ENCODE peak calls at places on chromosomes 11 and 22, in five cellular contexts. One of them, this sample, is unnamed.

GRCh38 chr11:95092549-95093324 is 3.1 kb downstream of the ENDOD1 start:
- DNase-seq in body of pancreas: no peak
- DNase-seq in naive thymus-derived CD4-positive, alpha-beta T cell: no peak
- DNase-seq in left lung: no peak
- DNase-seq in psoas muscle: peak; percentile 55
- DNase-seq in this sample: peak; percentile 56

GRCh38 chr11:68457214-68457897 is 3.2 kb upstream of the PPP6R3 start:
- DNase-seq in body of pancreas: no peak
- DNase-seq in naive thymus-derived CD4-positive, alpha-beta T cell: no peak
- DNase-seq in left lung: no peak
- DNase-seq in psoas muscle: no peak
- DNase-seq in this sample: peak; percentile 6

GRCh38 chr11:26199341-26199740 is 132.6 kb upstream of the ANO3 start:
- DNase-seq in body of pancreas: no peak
- DNase-seq in naive thymus-derived CD4-positive, alpha-beta T cell: no peak
- DNase-seq in left lung: no peak
- DNase-seq in psoas muscle: no peak
- DNase-seq in this sample: no peak

GRCh38 chr11:134231958-134232674 is 7.6 kb downstream of the VPS26B start:
- DNase-seq in body of pancreas: no peak
- DNase-seq in naive thymus-derived CD4-positive, alpha-beta T cell: no peak
- DNase-seq in left lung: no peak
- DNase-seq in psoas muscle: no peak
- DNase-seq in this sample: no peak

GRCh38 chr11:121112498-121113455 is 11.7 kb downstream of the TECTA start:
- DNase-seq in body of pancreas: peak; percentile 65
- DNase-seq in naive thymus-derived CD4-positive, alpha-beta T cell: peak; percentile 15
- DNase-seq in left lung: peak; percentile 53
- DNase-seq in psoas muscle: peak; percentile 65
- DNase-seq in this sample: peak; percentile 86

GRCh38 chr22:20805972-20806471 is 32.1 kb downstream of the SERPIND1 start:
- DNase-seq in body of pancreas: no peak
- DNase-seq in naive thymus-derived CD4-positive, alpha-beta T cell: no peak
- DNase-seq in left lung: no peak
- DNase-seq in psoas muscle: no peak
- DNase-seq in this sample: peak; percentile 56

GRCh38 chr11:73393011-73393380 is 16.8 kb downstream of the RELT start:
- DNase-seq in body of pancreas: no peak
- DNase-seq in naive thymus-derived CD4-positive, alpha-beta T cell: no peak
- DNase-seq in left lung: no peak
- DNase-seq in psoas muscle: no peak
- DNase-seq in this sample: peak; percentile 61

GRCh38 chr11:64357904-64358535 is 942 bp upstream of the RPS6KA4 start:
- DNase-seq in body of pancreas: no peak
- DNase-seq in naive thymus-derived CD4-positive, alpha-beta T cell: no peak
- DNase-seq in left lung: no peak
- DNase-seq in psoas muscle: no peak
- DNase-seq in this sample: peak; percentile 66

GRCh38 chr11:104323841-104324240 is 159.9 kb upstream of the PDGFD start:
- DNase-seq in body of pancreas: no peak
- DNase-seq in naive thymus-derived CD4-positive, alpha-beta T cell: no peak
- DNase-seq in left lung: no peak
- DNase-seq in psoas muscle: no peak
- DNase-seq in this sample: no peak

GRCh38 chr11:105968021-105968697 is 53.9 kb downstream of the MSANTD4 start:
- DNase-seq in body of pancreas: no peak
- DNase-seq in naive thymus-derived CD4-positive, alpha-beta T cell: no peak
- DNase-seq in left lung: no peak
- DNase-seq in psoas muscle: no peak
- DNase-seq in this sample: no peak

GRCh38 chr11:95831198-95831883 is 41.0 kb downstream of the CEP57 start:
- DNase-seq in body of pancreas: no peak
- DNase-seq in naive thymus-derived CD4-positive, alpha-beta T cell: no peak
- DNase-seq in left lung: no peak
- DNase-seq in psoas muscle: no peak
- DNase-seq in this sample: no peak

GRCh38 chr11:85918910-85919794 is 64.0 kb downstream of the CCDC83 start:
- DNase-seq in body of pancreas: no peak
- DNase-seq in naive thymus-derived CD4-positive, alpha-beta T cell: no peak
- DNase-seq in left lung: no peak
- DNase-seq in psoas muscle: no peak
- DNase-seq in this sample: peak; percentile 15

GRCh38 chr11:61072316-61073109 is 29.8 kb upstream of the CD5 start:
- DNase-seq in body of pancreas: no peak
- DNase-seq in naive thymus-derived CD4-positive, alpha-beta T cell: no peak
- DNase-seq in left lung: no peak
- DNase-seq in psoas muscle: no peak
- DNase-seq in this sample: no peak

GRCh38 chr11:125423247-125423849 is 72.7 kb downstream of the FEZ1 start:
- DNase-seq in body of pancreas: peak; percentile 14
- DNase-seq in naive thymus-derived CD4-positive, alpha-beta T cell: no peak
- DNase-seq in left lung: no peak
- DNase-seq in psoas muscle: no peak
- DNase-seq in this sample: peak; percentile 79

GRCh38 chr22:29625090-29625825 is 21.8 kb downstream of the NF2 start:
- DNase-seq in body of pancreas: peak; percentile 77
- DNase-seq in naive thymus-derived CD4-positive, alpha-beta T cell: peak; percentile 40
- DNase-seq in left lung: no peak
- DNase-seq in psoas muscle: peak; percentile 65
- DNase-seq in this sample: no peak

GRCh38 chr22:38244106-38244505 is 28.7 kb downstream of the TMEM184B start:
- DNase-seq in body of pancreas: no peak
- DNase-seq in naive thymus-derived CD4-positive, alpha-beta T cell: no peak
- DNase-seq in left lung: no peak
- DNase-seq in psoas muscle: no peak
- DNase-seq in this sample: no peak

GRCh38 chr11:128318856-128319474 is 268.4 kb downstream of the ETS1 start:
- DNase-seq in body of pancreas: no peak
- DNase-seq in naive thymus-derived CD4-positive, alpha-beta T cell: peak; percentile 66
- DNase-seq in left lung: no peak
- DNase-seq in psoas muscle: no peak
- DNase-seq in this sample: no peak

GRCh38 chr22:42994917-42995562 is 19.9 kb downstream of the PACSIN2 start:
- DNase-seq in body of pancreas: peak; percentile 85
- DNase-seq in naive thymus-derived CD4-positive, alpha-beta T cell: no peak
- DNase-seq in left lung: peak; percentile 61
- DNase-seq in psoas muscle: peak; percentile 56
- DNase-seq in this sample: no peak

DNA sequence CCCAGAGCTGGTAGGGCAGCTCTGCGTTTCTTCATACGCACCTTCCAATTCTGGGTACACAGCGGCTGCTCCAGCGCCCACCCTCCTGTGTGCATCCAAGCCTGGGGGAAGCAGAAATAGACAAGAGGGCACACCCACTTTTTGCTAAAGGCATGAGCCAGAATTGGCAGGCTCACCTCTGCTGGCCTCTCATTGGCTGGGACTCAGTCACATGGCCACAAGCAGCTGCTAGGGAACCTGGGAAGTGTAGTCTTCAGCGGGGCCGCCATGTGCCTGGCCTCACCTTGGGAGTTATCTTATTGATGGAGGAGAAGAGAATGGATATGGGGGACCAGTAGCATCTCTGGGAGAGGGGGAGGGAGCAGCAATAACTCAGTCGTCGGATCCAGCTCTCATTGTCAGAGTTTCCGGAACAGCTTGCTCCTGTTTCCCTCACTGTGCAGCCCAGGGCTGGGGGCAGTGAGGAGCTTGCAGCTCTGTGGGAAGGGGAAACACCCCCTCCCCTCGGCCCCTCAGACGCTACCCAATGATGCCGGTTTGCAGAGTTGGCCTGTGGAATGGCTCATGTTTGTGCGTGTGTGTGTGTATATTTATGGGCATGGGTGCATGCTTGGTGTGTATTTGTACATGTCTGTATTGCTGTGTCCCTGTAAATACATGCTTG is 11.8 kb upstream of the MIEF1 start:
- DNase-seq in body of pancreas: peak; percentile 76
- DNase-seq in naive thymus-derived CD4-positive, alpha-beta T cell: peak; percentile 69
- DNase-seq in left lung: peak; percentile 83
- DNase-seq in psoas muscle: peak; percentile 91
- DNase-seq in this sample: peak; percentile 97
- H3K27me3 ChIP-seq in body of pancreas: no peaks in the 10 kb centered on the region
- H3K27me3 ChIP-seq in naive thymus-derived CD4-positive, alpha-beta T cell: no peaks in the 10 kb centered on the region
- H3K27me3 ChIP-seq in left lung: no peaks in the 10 kb centered on the region
- H3K27me3 ChIP-seq in psoas muscle: no peaks in the 10 kb centered on the region
- H3K27me3 ChIP-seq in this sample: no peaks in the 10 kb centered on the region

GRCh38 chr11:706439-706956 is 467 bp downstream of the EPS8L2 start:
- DNase-seq in body of pancreas: peak; percentile 59
- DNase-seq in naive thymus-derived CD4-positive, alpha-beta T cell: no peak
- DNase-seq in left lung: no peak
- DNase-seq in psoas muscle: no peak
- DNase-seq in this sample: peak; percentile 82
- H3K4me3 ChIP-seq in body of pancreas: peak overlapping the region; percentile 27
- H3K4me3 ChIP-seq in naive thymus-derived CD4-positive, alpha-beta T cell: no peak overlapping the region
- H3K4me3 ChIP-seq in left lung: peak overlapping the region; percentile 40
- H3K4me3 ChIP-seq in psoas muscle: peak overlapping the region; percentile 43
- H3K4me3 ChIP-seq in this sample: peak overlapping the region; percentile 51

GRCh38 chr11:47415091-47415854 is 6.9 kb downstream of the SLC39A13 start:
- DNase-seq in body of pancreas: no peak
- DNase-seq in naive thymus-derived CD4-positive, alpha-beta T cell: no peak
- DNase-seq in left lung: no peak
- DNase-seq in psoas muscle: no peak
- DNase-seq in this sample: no peak
- H3K36me3 ChIP-seq in body of pancreas: peaks cover 12% of the 10 kb centered on the region
- H3K36me3 ChIP-seq in naive thymus-derived CD4-positive, alpha-beta T cell: no peaks in the 10 kb centered on the region
- H3K36me3 ChIP-seq in left lung: peaks cover 99% of the 10 kb centered on the region
- H3K36me3 ChIP-seq in psoas muscle: peaks cover 78% of the 10 kb centered on the region
- H3K36me3 ChIP-seq in this sample: peaks cover 19% of the 10 kb centered on the region

GRCh38 chr22:22418163-22418549 is 90.4 kb downstream of the ZNF280B start:
- DNase-seq in body of pancreas: no peak
- DNase-seq in naive thymus-derived CD4-positive, alpha-beta T cell: no peak
- DNase-seq in left lung: no peak
- DNase-seq in psoas muscle: no peak
- DNase-seq in this sample: no peak

GRCh38 chr22:22414266-22414665 is 94.3 kb downstream of the ZNF280B start:
- DNase-seq in body of pancreas: no peak
- DNase-seq in naive thymus-derived CD4-positive, alpha-beta T cell: no peak
- DNase-seq in left lung: no peak
- DNase-seq in psoas muscle: no peak
- DNase-seq in this sample: no peak

GRCh38 chr22:22420580-22420979 is 88.0 kb downstream of the ZNF280B start:
- DNase-seq in body of pancreas: no peak
- DNase-seq in naive thymus-derived CD4-positive, alpha-beta T cell: no peak
- DNase-seq in left lung: no peak
- DNase-seq in psoas muscle: no peak
- DNase-seq in this sample: no peak

GRCh38 chr22:22418957-22419356 is 89.6 kb downstream of the ZNF280B start:
- DNase-seq in body of pancreas: no peak
- DNase-seq in naive thymus-derived CD4-positive, alpha-beta T cell: no peak
- DNase-seq in left lung: no peak
- DNase-seq in psoas muscle: no peak
- DNase-seq in this sample: no peak

DNA sequence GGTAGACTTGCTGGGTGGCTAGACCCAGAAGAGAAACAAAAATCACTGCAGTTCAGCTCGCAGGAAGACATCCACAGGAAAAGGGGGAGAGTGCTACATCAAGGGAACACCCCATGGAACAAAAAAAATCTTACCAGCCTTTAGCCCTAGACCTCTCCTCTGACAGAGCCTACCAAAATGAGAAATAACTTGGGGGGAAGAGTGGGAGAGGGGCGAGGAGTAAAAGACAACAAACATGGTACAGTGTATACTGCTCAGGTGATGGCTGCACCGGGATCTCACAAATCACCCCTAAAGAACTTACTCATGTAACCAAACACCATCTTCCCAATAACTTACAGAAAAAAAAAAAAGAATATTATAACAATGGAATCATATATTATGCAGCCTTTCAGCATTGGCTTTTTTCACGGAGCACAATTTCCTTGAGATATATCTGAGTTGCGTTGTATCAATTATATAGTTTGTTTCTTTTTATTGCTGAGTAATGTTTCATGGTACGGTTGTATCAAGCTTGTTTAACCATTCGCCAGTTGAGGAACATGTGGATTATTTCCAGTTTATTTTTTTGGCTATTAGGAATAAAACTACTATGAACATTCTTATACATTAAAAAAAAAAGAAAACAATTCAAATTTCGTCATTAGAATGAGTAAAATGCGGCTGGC is 90.9 kb downstream of the ZNF280B start:
- DNase-seq in body of pancreas: no peak
- DNase-seq in naive thymus-derived CD4-positive, alpha-beta T cell: no peak
- DNase-seq in left lung: no peak
- DNase-seq in psoas muscle: no peak
- DNase-seq in this sample: no peak
- H3K27me3 ChIP-seq in body of pancreas: no peaks in the 10 kb centered on the region
- H3K27me3 ChIP-seq in naive thymus-derived CD4-positive, alpha-beta T cell: no peaks in the 10 kb centered on the region
- H3K27me3 ChIP-seq in left lung: no peaks in the 10 kb centered on the region
- H3K27me3 ChIP-seq in psoas muscle: no peaks in the 10 kb centered on the region
- H3K27me3 ChIP-seq in this sample: peaks cover 97% of the 10 kb centered on the region

This sample was measured in H7.